ENCODE peak calls at places on chromosomes 12 and 14, in nine cellular contexts. One of them, this sample, is unnamed. For H3K4me1, the result is how much of the 10 kb centered on the place peaks cover.

GRCh38 chr12:27644446-27644845 is 51.8 kb upstream of the REP15 start:
- DNase-seq in OCI-LY7: no peak
- DNase-seq in upper lobe of left lung: no peak
- DNase-seq in Peyer's patch: no peak
- DNase-seq in cardiac muscle cell: peak
- DNase-seq in CD8-positive, alpha-beta memory T cell: no peak
- DNase-seq in psoas muscle: no peak
- DNase-seq in transverse colon: no peak
- DNase-seq in body of pancreas: no peak
- DNase-seq in this sample: no peak

GRCh38 chr14:74942164-74942563 is 13.2 kb downstream of the PGF start:
- DNase-seq in OCI-LY7: peak
- DNase-seq in upper lobe of left lung: peak
- DNase-seq in Peyer's patch: no peak
- DNase-seq in cardiac muscle cell: no peak
- DNase-seq in CD8-positive, alpha-beta memory T cell: no peak
- DNase-seq in psoas muscle: no peak
- DNase-seq in transverse colon: no peak
- DNase-seq in body of pancreas: no peak
- DNase-seq in this sample: no peak

GRCh38 chr12:87931764-87932163 is 97.4 kb downstream of the C12orf50 start:
- DNase-seq in OCI-LY7: no peak
- DNase-seq in upper lobe of left lung: no peak
- DNase-seq in Peyer's patch: no peak
- DNase-seq in cardiac muscle cell: no peak
- DNase-seq in CD8-positive, alpha-beta memory T cell: no peak
- DNase-seq in psoas muscle: no peak
- DNase-seq in transverse colon: no peak
- DNase-seq in body of pancreas: no peak
- DNase-seq in this sample: no peak

GRCh38 chr14:44912041-44912869 is 49.5 kb downstream of the KLHL28 start:
- DNase-seq in OCI-LY7: no peak
- DNase-seq in upper lobe of left lung: peak
- DNase-seq in Peyer's patch: no peak
- DNase-seq in cardiac muscle cell: peak
- DNase-seq in CD8-positive, alpha-beta memory T cell: no peak
- DNase-seq in psoas muscle: peak
- DNase-seq in transverse colon: no peak
- DNase-seq in body of pancreas: no peak
- DNase-seq in this sample: no peak

GRCh38 chr12:122849352-122850047 is 14.2 kb downstream of the HIP1R start:
- DNase-seq in OCI-LY7: no peak
- DNase-seq in upper lobe of left lung: no peak
- DNase-seq in Peyer's patch: no peak
- DNase-seq in cardiac muscle cell: no peak
- DNase-seq in CD8-positive, alpha-beta memory T cell: no peak
- DNase-seq in psoas muscle: no peak
- DNase-seq in transverse colon: no peak
- DNase-seq in body of pancreas: no peak
- DNase-seq in this sample: no peak

GRCh38 chr12:102439391-102440108 is 40.8 kb downstream of the IGF1 start:
- DNase-seq in OCI-LY7: no peak
- DNase-seq in upper lobe of left lung: no peak
- DNase-seq in Peyer's patch: no peak
- DNase-seq in cardiac muscle cell: peak
- DNase-seq in CD8-positive, alpha-beta memory T cell: no peak
- DNase-seq in psoas muscle: no peak
- DNase-seq in transverse colon: no peak
- DNase-seq in body of pancreas: no peak
- DNase-seq in this sample: no peak

GRCh38 chr14:33294419-33294818 is 355.7 kb downstream of the NPAS3 start:
- DNase-seq in OCI-LY7: no peak
- DNase-seq in upper lobe of left lung: no peak
- DNase-seq in Peyer's patch: no peak
- DNase-seq in cardiac muscle cell: no peak
- DNase-seq in CD8-positive, alpha-beta memory T cell: no peak
- DNase-seq in psoas muscle: no peak
- DNase-seq in transverse colon: no peak
- DNase-seq in body of pancreas: no peak
- DNase-seq in this sample: no peak

GRCh38 chr14:95504135-95505029 is 12.1 kb downstream of the SYNE3 start:
- DNase-seq in OCI-LY7: no peak
- DNase-seq in upper lobe of left lung: no peak
- DNase-seq in Peyer's patch: no peak
- DNase-seq in cardiac muscle cell: peak
- DNase-seq in CD8-positive, alpha-beta memory T cell: no peak
- DNase-seq in psoas muscle: no peak
- DNase-seq in transverse colon: no peak
- DNase-seq in body of pancreas: no peak
- DNase-seq in this sample: no peak

GRCh38 chr14:30560581-30560980 is 1.6 kb downstream of the G2E3 start:
- DNase-seq in OCI-LY7: no peak
- DNase-seq in upper lobe of left lung: no peak
- DNase-seq in Peyer's patch: no peak
- DNase-seq in cardiac muscle cell: no peak
- DNase-seq in CD8-positive, alpha-beta memory T cell: no peak
- DNase-seq in psoas muscle: no peak
- DNase-seq in transverse colon: no peak
- DNase-seq in body of pancreas: no peak
- DNase-seq in this sample: no peak

GRCh38 chr14:79056879-79057278 is 886.7 kb downstream of the NRXN3 start:
- DNase-seq in OCI-LY7: no peak
- DNase-seq in upper lobe of left lung: no peak
- DNase-seq in Peyer's patch: no peak
- DNase-seq in cardiac muscle cell: no peak
- DNase-seq in CD8-positive, alpha-beta memory T cell: no peak
- DNase-seq in psoas muscle: no peak
- DNase-seq in transverse colon: no peak
- DNase-seq in body of pancreas: no peak
- DNase-seq in this sample: no peak

GRCh38 chr12:45989857-45990467 is 412 bp downstream of the SCAF11 start:
- DNase-seq in OCI-LY7: no peak
- DNase-seq in upper lobe of left lung: peak
- DNase-seq in Peyer's patch: peak
- DNase-seq in cardiac muscle cell: peak
- DNase-seq in CD8-positive, alpha-beta memory T cell: peak
- DNase-seq in psoas muscle: peak
- DNase-seq in transverse colon: peak
- DNase-seq in body of pancreas: peak
- DNase-seq in this sample: no peak

GRCh38 chr14:94129758-94130414 is 482 bp upstream of the IFI27L2 start:
- DNase-seq in OCI-LY7: peak
- DNase-seq in upper lobe of left lung: no peak
- DNase-seq in Peyer's patch: no peak
- DNase-seq in cardiac muscle cell: peak
- DNase-seq in CD8-positive, alpha-beta memory T cell: peak
- DNase-seq in psoas muscle: peak
- DNase-seq in transverse colon: no peak
- DNase-seq in body of pancreas: no peak
- DNase-seq in this sample: no peak

GRCh38 chr14:32205984-32206383 is 2.9 kb upstream of the RNU6-8 start:
- DNase-seq in OCI-LY7: no peak
- DNase-seq in upper lobe of left lung: no peak
- DNase-seq in Peyer's patch: no peak
- DNase-seq in cardiac muscle cell: no peak
- DNase-seq in CD8-positive, alpha-beta memory T cell: no peak
- DNase-seq in psoas muscle: no peak
- DNase-seq in transverse colon: peak
- DNase-seq in body of pancreas: no peak
- DNase-seq in this sample: no peak

GRCh38 chr12:132619301-132620112 is 931 bp downstream of the P2RX2 start:
- DNase-seq in OCI-LY7: no peak
- DNase-seq in upper lobe of left lung: peak
- DNase-seq in Peyer's patch: no peak
- DNase-seq in cardiac muscle cell: no peak
- DNase-seq in CD8-positive, alpha-beta memory T cell: no peak
- DNase-seq in psoas muscle: no peak
- DNase-seq in transverse colon: no peak
- DNase-seq in body of pancreas: no peak
- DNase-seq in this sample: no peak

GRCh38 chr14:65308536-65308935 is 104.0 kb upstream of the FUT8 start:
- DNase-seq in OCI-LY7: no peak
- DNase-seq in upper lobe of left lung: no peak
- DNase-seq in Peyer's patch: no peak
- DNase-seq in cardiac muscle cell: no peak
- DNase-seq in CD8-positive, alpha-beta memory T cell: no peak
- DNase-seq in psoas muscle: no peak
- DNase-seq in transverse colon: no peak
- DNase-seq in body of pancreas: no peak
- DNase-seq in this sample: no peak

GRCh38 chr14:65310568-65310967 is 102.0 kb upstream of the FUT8 start:
- DNase-seq in OCI-LY7: no peak
- DNase-seq in upper lobe of left lung: no peak
- DNase-seq in Peyer's patch: no peak
- DNase-seq in cardiac muscle cell: no peak
- DNase-seq in CD8-positive, alpha-beta memory T cell: no peak
- DNase-seq in psoas muscle: no peak
- DNase-seq in transverse colon: no peak
- DNase-seq in body of pancreas: no peak
- DNase-seq in this sample: no peak

GRCh38 chr14:65312859-65313258 is 99.7 kb upstream of the FUT8 start:
- DNase-seq in OCI-LY7: peak
- DNase-seq in upper lobe of left lung: no peak
- DNase-seq in Peyer's patch: no peak
- DNase-seq in cardiac muscle cell: no peak
- DNase-seq in CD8-positive, alpha-beta memory T cell: no peak
- DNase-seq in psoas muscle: no peak
- DNase-seq in transverse colon: no peak
- DNase-seq in body of pancreas: no peak
- DNase-seq in this sample: no peak
- H3K27ac ChIP-seq in OCI-LY7: peak
- H3K27ac ChIP-seq in upper lobe of left lung: no peak
- H3K27ac ChIP-seq in Peyer's patch: no peak
- H3K27ac ChIP-seq in cardiac muscle cell: no peak
- H3K27ac ChIP-seq in CD8-positive, alpha-beta memory T cell: no peak
- H3K27ac ChIP-seq in psoas muscle: no peak
- H3K27ac ChIP-seq in transverse colon: no peak
- H3K27ac ChIP-seq in body of pancreas: no peak
- H3K27ac ChIP-seq in this sample: no peak

GRCh38 chr12:96237035-96237434 is 42.9 kb downstream of the ELK3 start:
- DNase-seq in OCI-LY7: no peak
- DNase-seq in upper lobe of left lung: no peak
- DNase-seq in Peyer's patch: no peak
- DNase-seq in cardiac muscle cell: peak
- DNase-seq in CD8-positive, alpha-beta memory T cell: no peak
- DNase-seq in psoas muscle: no peak
- DNase-seq in transverse colon: no peak
- DNase-seq in body of pancreas: no peak
- DNase-seq in this sample: no peak

GRCh38 chr12:96237465-96238077 is 43.4 kb downstream of the ELK3 start:
- DNase-seq in OCI-LY7: no peak
- DNase-seq in upper lobe of left lung: no peak
- DNase-seq in Peyer's patch: no peak
- DNase-seq in cardiac muscle cell: peak
- DNase-seq in CD8-positive, alpha-beta memory T cell: peak
- DNase-seq in psoas muscle: peak
- DNase-seq in transverse colon: peak
- DNase-seq in body of pancreas: peak
- DNase-seq in this sample: no peak

GRCh38 chr12:96239711-96240234 is 45.6 kb downstream of the ELK3 start:
- DNase-seq in OCI-LY7: no peak
- DNase-seq in upper lobe of left lung: peak
- DNase-seq in Peyer's patch: no peak
- DNase-seq in cardiac muscle cell: peak
- DNase-seq in CD8-positive, alpha-beta memory T cell: no peak
- DNase-seq in psoas muscle: no peak
- DNase-seq in transverse colon: peak
- DNase-seq in body of pancreas: no peak
- DNase-seq in this sample: no peak

GRCh38 chr12:96240251-96240650 is 46.1 kb downstream of the ELK3 start:
- DNase-seq in OCI-LY7: no peak
- DNase-seq in upper lobe of left lung: no peak
- DNase-seq in Peyer's patch: no peak
- DNase-seq in cardiac muscle cell: no peak
- DNase-seq in CD8-positive, alpha-beta memory T cell: no peak
- DNase-seq in psoas muscle: no peak
- DNase-seq in transverse colon: no peak
- DNase-seq in body of pancreas: no peak
- DNase-seq in this sample: no peak

GRCh38 chr12:96238336-96239031 is 44.3 kb downstream of the ELK3 start:
- DNase-seq in OCI-LY7: no peak
- DNase-seq in upper lobe of left lung: peak
- DNase-seq in Peyer's patch: no peak
- DNase-seq in cardiac muscle cell: no peak
- DNase-seq in CD8-positive, alpha-beta memory T cell: no peak
- DNase-seq in psoas muscle: no peak
- DNase-seq in transverse colon: no peak
- DNase-seq in body of pancreas: no peak
- DNase-seq in this sample: no peak
- H3K4me1 ChIP-seq in OCI-LY7: under half
- H3K4me1 ChIP-seq in upper lobe of left lung: half or more
- H3K4me1 ChIP-seq in Peyer's patch: half or more
- H3K4me1 ChIP-seq in cardiac muscle cell: under half
- H3K4me1 ChIP-seq in CD8-positive, alpha-beta memory T cell: half or more
- H3K4me1 ChIP-seq in psoas muscle: under half
- H3K4me1 ChIP-seq in transverse colon: half or more
- H3K4me1 ChIP-seq in body of pancreas: under half
- H3K4me1 ChIP-seq in this sample: under half

GRCh38 chr12:32522322-32523221 is 123.2 kb downstream of the FGD4 start:
- DNase-seq in OCI-LY7: peak
- DNase-seq in upper lobe of left lung: no peak
- DNase-seq in Peyer's patch: no peak
- DNase-seq in cardiac muscle cell: peak
- DNase-seq in CD8-positive, alpha-beta memory T cell: no peak
- DNase-seq in psoas muscle: no peak
- DNase-seq in transverse colon: no peak
- DNase-seq in body of pancreas: no peak
- DNase-seq in this sample: no peak
- H3K27ac ChIP-seq in OCI-LY7: peak
- H3K27ac ChIP-seq in upper lobe of left lung: peak
- H3K27ac ChIP-seq in Peyer's patch: peak
- H3K27ac ChIP-seq in cardiac muscle cell: peak
- H3K27ac ChIP-seq in CD8-positive, alpha-beta memory T cell: no peak
- H3K27ac ChIP-seq in psoas muscle: peak
- H3K27ac ChIP-seq in transverse colon: peak
- H3K27ac ChIP-seq in body of pancreas: no peak
- H3K27ac ChIP-seq in this sample: no peak

GRCh38 chr14:103123128-103123633 is at the start of gene TNFAIP2:
- DNase-seq in OCI-LY7: no peak
- DNase-seq in upper lobe of left lung: peak
- DNase-seq in Peyer's patch: no peak
- DNase-seq in cardiac muscle cell: peak
- DNase-seq in CD8-positive, alpha-beta memory T cell: no peak
- DNase-seq in psoas muscle: peak
- DNase-seq in transverse colon: peak
- DNase-seq in body of pancreas: peak
- DNase-seq in this sample: no peak
- H3K4me1 ChIP-seq in OCI-LY7: under half
- H3K4me1 ChIP-seq in upper lobe of left lung: half or more
- H3K4me1 ChIP-seq in Peyer's patch: half or more
- H3K4me1 ChIP-seq in cardiac muscle cell: under half
- H3K4me1 ChIP-seq in CD8-positive, alpha-beta memory T cell: under half
- H3K4me1 ChIP-seq in psoas muscle: half or more
- H3K4me1 ChIP-seq in transverse colon: under half
- H3K4me1 ChIP-seq in body of pancreas: half or more
- H3K4me1 ChIP-seq in this sample: under half